ENCODE peak calls at places on chromosomes 6 and 20, in seven cellular contexts. A is IMR-90, D is A549, I is esophagus muscularis mucosa, V is stomach, K is heart left ventricle, G is Peyer's patch. T is an unnamed sample.

GRCh38 chr6:26576929-26577719 is 19.6 kb upstream of the ABT1 start:
- DNase-seq in A (peak; percentile 88), D (no peak), I (no peak), V (no peak), K (no peak), G (no peak), T (no peak)

GRCh38 chr6:137389150-137389664 is 105.0 kb downstream of the OLIG3 start:
- DNase-seq in A (no peak), D (no peak), I (no peak), V (no peak), K (no peak), G (peak; percentile 69), T (no peak)

GRCh38 chr6:99661870-99662269 is 55.2 kb downstream of the PRDM13 start:
- DNase-seq in A (no peak), D (no peak), I (no peak), V (no peak), K (no peak), G (no peak), T (no peak)

GRCh38 chr20:43925215-43925614 is 10.6 kb downstream of the TOX2 start:
- DNase-seq in A (no peak), D (no peak), I (no peak), V (no peak), K (no peak), G (peak; percentile 56), T (no peak)

GRCh38 chr20:57573893-57574292 is 13.0 kb downstream of the PCK1 start:
- DNase-seq in A (no peak), D (peak; percentile 23), I (no peak), V (no peak), K (no peak), G (no peak), T (no peak)

GRCh38 chr20:51541189-51542032 is 1.1 kb downstream of the NFATC2 start:
- DNase-seq in A (peak; percentile 22), D (no peak), I (peak; percentile 94), V (peak; percentile 80), K (peak; percentile 92), G (peak; percentile 76), T (no peak)

GRCh38 chr6:31352497-31353368 is 4.2 kb downstream of the HLA-B start:
- DNase-seq in A (no peak), D (no peak), I (peak; percentile 19), V (no peak), K (no peak), G (no peak), T (no peak)

GRCh38 chr20:18004389-18005031 is 35.7 kb downstream of the MGME1 start:
- DNase-seq in A (peak; percentile 68), D (no peak), I (no peak), V (no peak), K (no peak), G (no peak), T (peak; percentile 21)

GRCh38 chr6:89412071-89413005 is at the start of gene RRAGD:
- DNase-seq in A (no peak), D (peak; percentile 50), I (no peak), V (peak; percentile 66), K (peak; percentile 84), G (peak; percentile 63), T (peak; percentile 95)

GRCh38 chr6:156760377-156760776 is 16.8 kb upstream of the ARID1B start:
- DNase-seq in A (no peak), D (no peak), I (no peak), V (no peak), K (no peak), G (no peak), T (no peak)

GRCh38 chr6:75438186-75438880 is 55.3 kb downstream of the FILIP1 start:
- DNase-seq in A (peak; percentile 41), D (no peak), I (no peak), V (no peak), K (no peak), G (no peak), T (no peak)

DNA sequence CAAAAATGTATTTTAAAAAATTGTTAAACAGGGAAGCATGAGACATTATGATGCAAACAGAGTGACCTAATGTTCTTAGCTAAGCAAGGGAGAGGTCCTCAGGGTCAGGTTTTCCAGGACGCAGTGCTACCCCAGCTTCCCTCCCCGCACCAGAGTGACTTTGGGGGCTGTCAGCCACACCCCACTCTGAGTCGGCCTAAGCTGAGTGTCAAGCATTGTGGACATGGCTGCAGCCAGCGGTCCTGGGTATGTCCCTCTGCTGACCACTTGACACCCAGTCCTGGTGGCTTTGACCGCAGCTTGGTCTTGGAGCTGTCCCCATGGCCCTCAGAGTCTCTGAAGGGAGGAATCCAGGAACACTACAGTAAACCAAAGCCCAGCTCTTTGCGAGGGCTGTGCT is 54.9 kb upstream of the CD93 start:
- DNase-seq in A (no peak), D (no peak), I (no peak), V (no peak), K (peak; percentile 1), G (no peak), T (no peak)
- H3K4me3 ChIP-seq in A (no peak overlapping the region), D (no peak overlapping the region), I (no peak overlapping the region), V (no peak overlapping the region), K (no peak overlapping the region), G (no peak overlapping the region), T (no peak overlapping the region)

GRCh38 chr6:170533792-170534191 is 19.3 kb downstream of the PSMB1 start:
- DNase-seq in A (no peak), D (no peak), I (no peak), V (no peak), K (no peak), G (no peak), T (no peak)

GRCh38 chr6:170542031-170542719 is 10.9 kb downstream of the PSMB1 start:
- DNase-seq in A (peak; percentile 68), D (no peak), I (no peak), V (no peak), K (no peak), G (no peak), T (no peak)

GRCh38 chr6:170535002-170535401 is 18.1 kb downstream of the PSMB1 start:
- DNase-seq in A (no peak), D (no peak), I (no peak), V (no peak), K (no peak), G (no peak), T (no peak)

GRCh38 chr6:170532867-170533488 is 20.1 kb downstream of the PSMB1 start:
- DNase-seq in A (peak; percentile 50), D (no peak), I (no peak), V (no peak), K (no peak), G (no peak), T (no peak)

DNA sequence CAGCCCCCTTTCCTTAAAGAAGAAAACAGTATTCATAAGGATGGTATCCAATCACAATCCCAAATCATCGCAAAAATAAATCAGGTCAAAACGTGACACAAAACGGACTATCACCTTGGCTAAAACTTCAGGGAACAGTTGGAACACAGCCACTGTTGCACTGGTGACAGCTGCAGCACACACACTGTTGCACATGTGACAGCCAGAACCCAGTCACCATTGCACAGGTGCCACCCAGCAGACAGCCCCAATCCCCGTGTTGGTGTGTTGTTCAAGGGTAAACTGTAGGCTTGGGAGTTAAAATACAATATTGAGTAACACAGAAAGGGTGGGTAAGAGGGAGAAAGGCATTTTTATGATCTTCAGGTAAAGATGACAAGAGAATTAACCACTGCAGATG is 15.8 kb downstream of the PSMB1 start:
- DNase-seq in A (no peak), D (no peak), I (no peak), V (no peak), K (no peak), G (no peak), T (no peak)
- TF ChIP-seq POLR2A in A (no peak), D (no peak), I (no peak), V (no peak), K (no peak), G (no peak), T (no peak)

GRCh38 chr20:63738687-63739128 is 868 bp upstream of the SLC2A4RG start:
- DNase-seq in A (no peak), D (no peak), I (no peak), V (peak; percentile 80), K (peak; percentile 86), G (peak; percentile 63), T (peak; percentile 94)
- H3K4me3 ChIP-seq in A (no peak overlapping the region), D (no peak overlapping the region), I (peak overlapping the region; percentile 64), V (peak overlapping the region; percentile 52), K (peak overlapping the region; percentile 70), G (peak overlapping the region; percentile 47), T (peak overlapping the region; percentile 59)

GRCh38 chr6:160991411-160992322 is at the start of gene MAP3K4:
- DNase-seq in A (peak; percentile 75), D (peak; percentile 53), I (peak; percentile 92), V (peak; percentile 81), K (peak; percentile 88), G (peak; percentile 68), T (peak; percentile 78)
- TF ChIP-seq POLR2A in A (peak; percentile 62), D (peak; percentile 61), I (peak; percentile 17), V (no peak), K (no peak), G (peak; percentile 53), T (no peak)

DNA sequence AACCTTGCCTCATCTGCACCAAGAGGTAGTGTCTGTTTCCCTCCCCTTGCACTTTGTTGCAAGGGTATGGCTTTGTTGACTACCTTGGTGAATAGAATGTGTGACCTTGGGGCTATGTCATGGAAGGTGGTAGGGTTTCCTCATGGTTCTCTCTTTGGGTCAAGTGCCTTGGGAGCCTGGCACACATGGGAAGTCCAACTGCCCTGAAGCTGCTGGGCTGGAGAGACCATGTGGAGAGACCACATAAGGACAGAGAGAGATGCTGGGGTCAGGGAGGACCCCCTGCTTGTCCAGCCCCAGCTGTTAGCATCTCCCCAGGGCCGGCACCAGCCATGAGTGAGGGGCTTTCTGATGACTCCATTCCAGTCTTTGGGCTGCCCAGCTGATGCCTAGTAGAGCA is 95.5 kb upstream of the PAX1 start:
- DNase-seq in A (no peak), D (no peak), I (peak; percentile 90), V (no peak), K (no peak), G (no peak), T (no peak)
- H3K4me3 ChIP-seq in A (no peak overlapping the region), D (no peak overlapping the region), I (no peak overlapping the region), V (no peak overlapping the region), K (no peak overlapping the region), G (no peak overlapping the region), T (no peak overlapping the region)

GRCh38 chr20:10719740-10720380 is 46.1 kb upstream of the JAG1 start:
- DNase-seq in A (no peak), D (no peak), I (no peak), V (no peak), K (no peak), G (no peak), T (no peak)
- TF ChIP-seq POLR2A in A (no peak), D (no peak), I (no peak), V (no peak), K (no peak), G (no peak), T (no peak)

DNA sequence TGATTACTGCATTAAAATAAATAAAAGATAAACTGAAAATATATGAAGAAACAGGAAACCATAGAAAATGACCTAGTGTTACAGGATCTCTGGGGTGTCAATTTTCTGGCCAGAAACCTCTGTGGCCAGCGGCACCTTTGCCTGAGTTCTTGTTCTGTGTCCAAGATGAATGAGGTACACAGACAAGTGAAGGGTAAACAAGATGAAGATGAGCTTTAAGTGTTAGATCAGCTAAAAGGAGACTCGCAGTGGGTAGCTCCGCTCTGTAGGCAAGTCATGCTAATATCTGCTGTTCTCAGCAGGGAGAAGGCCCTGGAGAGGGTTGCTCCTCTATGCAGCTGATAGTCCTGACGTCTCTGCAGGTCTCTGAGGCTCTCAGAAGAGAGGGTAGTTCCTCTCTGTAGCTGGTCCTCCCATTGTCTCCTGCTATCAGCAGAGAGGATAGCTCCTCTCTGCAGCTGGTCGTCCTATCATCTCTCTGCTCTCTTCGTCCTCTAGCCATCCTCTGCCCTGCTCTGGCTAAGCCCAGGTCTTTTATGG is 35.9 kb upstream of the TBC1D22B start:
- DNase-seq in A (no peak), D (no peak), I (no peak), V (no peak), K (no peak), G (no peak), T (no peak)
- H3K4me3 ChIP-seq in A (no peak overlapping the region), D (peak overlapping the region; percentile 52), I (peak overlapping the region; percentile 55), V (peak overlapping the region; percentile 67), K (peak overlapping the region; percentile 73), G (peak overlapping the region; percentile 49), T (peak overlapping the region; percentile 59)